ENCODE peak calls at places on chromosomes 11 and 22, in five cellular contexts. I is fibroblast of mammary gland; U is effector CD4-positive, alpha-beta T cell; L is H54; O is KG1. Y is an unnamed sample.

GRCh38 chr11:134519788-134520187 is 107.7 kb upstream of the B3GAT1 start:
- DNase-seq in O (no peak), I (no peak), L (no peak), U (no peak), Y (no peak)

GRCh38 chr11:128238521-128239222 is 348.7 kb downstream of the ETS1 start:
- DNase-seq in I (no peak), U (no peak), L (no peak), O (no peak), Y (no peak)

GRCh38 chr11:29310016-29310415 is 706.8 kb downstream of the KCNA4 start:
- DNase-seq in I (peak; percentile 67), L (no peak), U (no peak), O (no peak), Y (no peak)

GRCh38 chr22:37629928-37630327 is 9.5 kb upstream of the SH3BP1 start:
- DNase-seq in I (no peak), O (no peak), U (no peak), L (no peak), Y (no peak)

GRCh38 chr11:24043842-24044241 is 453.0 kb upstream of the LUZP2 start:
- DNase-seq in L (no peak), U (no peak), O (no peak), I (no peak), Y (no peak)

GRCh38 chr22:46748948-46749681 is 11.1 kb upstream of the CERK start:
- DNase-seq in O (no peak), L (no peak), I (peak; percentile 36), U (peak; percentile 59), Y (peak; percentile 49)

GRCh38 chr22:17920145-17920605 is 104.2 kb downstream of the MICAL3 start:
- DNase-seq in U (no peak), L (no peak), O (no peak), I (peak; percentile 20), Y (no peak)

GRCh38 chr11:122706689-122707088 is 51.2 kb downstream of the UBASH3B start:
- DNase-seq in U (no peak), I (peak; percentile 79), L (no peak), O (no peak), Y (no peak)

GRCh38 chr11:92253945-92254344 is 29.3 kb downstream of the FAT3 start:
- DNase-seq in I (no peak), U (no peak), O (no peak), L (no peak), Y (no peak)

GRCh38 chr11:85886089-85887056 is 31.2 kb downstream of the CCDC83 start:
- DNase-seq in U (no peak), I (peak; percentile 57), L (no peak), O (no peak), Y (no peak)

GRCh38 chr11:18392434-18393321 is 1.7 kb upstream of the LDHA start:
- DNase-seq in O (no peak), L (no peak), U (no peak), I (no peak), Y (no peak)

GRCh38 chr11:63574856-63575602 is 11.8 kb upstream of the PLAAT2 start:
- DNase-seq in I (peak; percentile 67), O (no peak), L (no peak), U (no peak), Y (no peak)

GRCh38 chr11:112614605-112615004 is 346.6 kb upstream of the NCAM1 start:
- DNase-seq in U (no peak), L (no peak), I (no peak), O (no peak), Y (no peak)

GRCh38 chr22:45511847-45512261 is 9.2 kb downstream of the FBLN1 start:
- DNase-seq in O (no peak), L (no peak), U (no peak), I (peak; percentile 99), Y (no peak)

GRCh38 chr22:45262931-45263789 is 21.6 kb upstream of the UPK3A start:
- DNase-seq in O (peak; percentile 46), I (peak; percentile 30), L (no peak), U (no peak), Y (no peak)

GRCh38 chr11:11025087-11025486 is 167.2 kb upstream of the ZBED5 start:
- DNase-seq in I (peak; percentile 83), O (no peak), U (no peak), L (peak; percentile 32), Y (no peak)

GRCh38 chr11:69321877-69322350 is 28.0 kb downstream of the MYEOV start:
- DNase-seq in L (peak; percentile 79), I (peak; percentile 95), O (no peak), U (no peak), Y (no peak)

GRCh38 chr11:16402654-16403447 is 46.5 kb upstream of the SOX6 start:
- DNase-seq in I (no peak), O (no peak), U (no peak), L (no peak), Y (no peak)

GRCh38 chr11:85946221-85946620 is 91.0 kb downstream of the CCDC83 start:
- DNase-seq in O (no peak), L (no peak), I (no peak), U (no peak), Y (no peak)

GRCh38 chr22:20576445-20576816 is 69.0 kb downstream of the MED15 start:
- DNase-seq in O (no peak), L (no peak), U (no peak), I (no peak), Y (no peak)

GRCh38 chr22:22450343-22450839 is 58.2 kb downstream of the ZNF280B start:
- DNase-seq in L (no peak), U (no peak), O (peak; percentile 39), I (peak; percentile 8), Y (no peak)

GRCh38 chr11:117916956-117917355 is 12.2 kb downstream of the TMPRSS13 start:
- DNase-seq in I (no peak), O (no peak), L (no peak), U (no peak), Y (no peak)

GRCh38 chr11:68903631-68904457 is at the start of the genes IGHMBP2 and MRPL21:
- DNase-seq in L (peak; percentile 81), I (peak; percentile 77), U (peak; percentile 80), O (peak; percentile 82), Y (peak; percentile 71)

GRCh38 chr11:69934861-69935494 is 115.8 kb upstream of the FGF3 start:
- DNase-seq in I (no peak), U (no peak), O (no peak), L (peak; percentile 51), Y (no peak)

GRCh38 chr22:37910863-37911262 is 4.8 kb downstream of the MICALL1 start:
- DNase-seq in O (no peak), I (no peak), U (no peak), L (no peak), Y (no peak)

GRCh38 chr11:79708319-79708928 is 267.6 kb upstream of the TENM4 start:
- DNase-seq in O (peak; percentile 17), L (peak; percentile 30), I (peak; percentile 34), U (no peak), Y (no peak)

GRCh38 chr11:36724742-36725387 is 126.8 kb upstream of the RAG2 start:
- DNase-seq in U (no peak), I (no peak), O (no peak), L (no peak), Y (no peak)

GRCh38 chr11:72840780-72841179 is 26.6 kb downstream of the ATG16L2 start:
- DNase-seq in O (no peak), L (no peak), U (no peak), I (peak; percentile 94), Y (no peak)

GRCh38 chr22:40749006-40749405 is 69.7 kb downstream of the MCHR1 start:
- DNase-seq in U (no peak), L (no peak), I (no peak), O (no peak), Y (no peak)